ENCODE peak calls at places on chromosomes 3 and 15, in seven cellular contexts. E is IMR-90, P is fibroblast of the aortic adventitia, F is RWPE2, Y is Peyer's patch, X is fibroblast of lung, Q is HCT116. G is an unnamed sample.

GRCh38 chr3:36381311-36381956 is 1.1 kb downstream of the STAC start:
- DNase-seq in E (no peak), P (peak; percentile 28), F (no peak), Y (no peak), X (no peak), Q (no peak), G (no peak)

GRCh38 chr3:42507751-42508335 is 5.4 kb downstream of the VIPR1 start:
- DNase-seq in E (no peak), P (no peak), F (peak; percentile 28), Y (peak; percentile 56), X (no peak), Q (no peak), G (no peak)

GRCh38 chr3:58580826-58581327 is 3.7 kb upstream of the FAM107A start:
- DNase-seq in E (no peak), P (no peak), F (no peak), Y (no peak), X (no peak), Q (no peak), G (no peak)

GRCh38 chr15:66995257-66995656 is 70.1 kb upstream of the SMAD3 start:
- DNase-seq in E (peak; percentile 86), P (peak; percentile 45), F (no peak), Y (no peak), X (peak; percentile 53), Q (no peak), G (no peak)

GRCh38 chr3:99645277-99646106 is 7.1 kb downstream of the COL8A1 start:
- DNase-seq in E (peak; percentile 81), P (peak; percentile 86), F (no peak), Y (no peak), X (peak; percentile 85), Q (peak; percentile 18), G (no peak)

GRCh38 chr15:60026555-60026954 is 22.4 kb downstream of the FOXB1 start:
- DNase-seq in E (no peak), P (peak; percentile 21), F (no peak), Y (no peak), X (no peak), Q (no peak), G (no peak)

GRCh38 chr3:13296662-13297061 is 123.5 kb downstream of the NUP210 start:
- DNase-seq in E (no peak), P (no peak), F (no peak), Y (peak; percentile 13), X (no peak), Q (no peak), G (no peak)

GRCh38 chr15:81531971-81532370 is 158.0 kb upstream of the TMC3 start:
- DNase-seq in E (peak; percentile 8), P (peak; percentile 14), F (no peak), Y (no peak), X (no peak), Q (no peak), G (no peak)

GRCh38 chr3:172582712-172583111 is 59.5 kb upstream of the TNFSF10 start:
- DNase-seq in E (peak; percentile 83), P (peak; percentile 64), F (no peak), Y (no peak), X (peak; percentile 88), Q (no peak), G (no peak)

GRCh38 chr3:17836092-17836491 is 93.7 kb upstream of the TBC1D5 start:
- DNase-seq in E (no peak), P (no peak), F (no peak), Y (no peak), X (no peak), Q (no peak), G (no peak)

GRCh38 chr15:33636234-33636633 is 325.5 kb downstream of the RYR3 start:
- DNase-seq in E (no peak), P (no peak), F (no peak), Y (no peak), X (no peak), Q (no peak), G (no peak)

GRCh38 chr3:40827942-40828688 is 303.4 kb downstream of the ZNF621 start:
- DNase-seq in E (no peak), P (no peak), F (no peak), Y (no peak), X (no peak), Q (no peak), G (no peak)

GRCh38 chr3:122512284-122512683 is 2.5 kb downstream of the KPNA1 start:
- DNase-seq in E (no peak), P (no peak), F (no peak), Y (no peak), X (no peak), Q (no peak), G (no peak)

GRCh38 chr15:72155021-72155621 is 36.9 kb downstream of the SENP8 start:
- DNase-seq in E (peak; percentile 6), P (peak; percentile 23), F (peak; percentile 98), Y (peak; percentile 81), X (no peak), Q (no peak), G (no peak)

GRCh38 chr15:28017423-28017924 is 81.6 kb downstream of the OCA2 start:
- DNase-seq in E (no peak), P (no peak), F (peak; percentile 61), Y (no peak), X (no peak), Q (no peak), G (peak; percentile 89)

GRCh38 chr3:126112531-126113237 is 28.8 kb upstream of the SLC41A3 start:
- DNase-seq in E (no peak), P (no peak), F (no peak), Y (peak; percentile 43), X (no peak), Q (no peak), G (no peak)

GRCh38 chr3:49397470-49397869 is 14.3 kb downstream of the RHOA start:
- DNase-seq in E (no peak), P (peak; percentile 73), F (no peak), Y (no peak), X (peak; percentile 24), Q (no peak), G (no peak)

GRCh38 chr3:98812851-98813374 is 49.8 kb downstream of the ST3GAL6 start:
- DNase-seq in E (peak; percentile 50), P (peak; percentile 70), F (no peak), Y (no peak), X (peak; percentile 66), Q (no peak), G (no peak)

GRCh38 chr3:27880969-27881892 is 159.1 kb upstream of the EOMES start:
- DNase-seq in E (no peak), P (no peak), F (no peak), Y (no peak), X (no peak), Q (no peak), G (no peak)

GRCh38 chr3:71600646-71601288 is 17.2 kb upstream of the FOXP1 start:
- DNase-seq in E (no peak), P (peak; percentile 16), F (no peak), Y (no peak), X (no peak), Q (no peak), G (no peak)

GRCh38 chr15:77064118-77064517 is 6.8 kb downstream of the TSPAN3 start:
- DNase-seq in E (no peak), P (no peak), F (no peak), Y (no peak), X (no peak), Q (no peak), G (no peak)

GRCh38 chr15:34275721-34276120 is 50.9 kb downstream of the EMC4 start:
- DNase-seq in E (no peak), P (no peak), F (no peak), Y (no peak), X (no peak), Q (no peak), G (no peak)

GRCh38 chr3:50215529-50215928 is 10.5 kb downstream of the SLC38A3 start:
- DNase-seq in E (no peak), P (no peak), F (no peak), Y (no peak), X (no peak), Q (no peak), G (no peak)

GRCh38 chr15:89399070-89399389 is 64.4 kb upstream of the POLG start:
- DNase-seq in E (no peak), P (no peak), F (no peak), Y (no peak), X (no peak), Q (no peak), G (no peak)

GRCh38 chr15:89400997-89401590 is 66.5 kb upstream of the POLG start:
- DNase-seq in E (no peak), P (no peak), F (no peak), Y (no peak), X (no peak), Q (no peak), G (no peak)

GRCh38 chr15:89400121-89400996 is 65.7 kb upstream of the POLG start:
- DNase-seq in E (no peak), P (no peak), F (no peak), Y (no peak), X (no peak), Q (no peak), G (no peak)

GRCh38 chr15:89397653-89398023 is 63.0 kb upstream of the POLG start:
- DNase-seq in E (no peak), P (no peak), F (no peak), Y (no peak), X (no peak), Q (no peak), G (no peak)

GRCh38 chr15:89399390-89400120 is 64.9 kb upstream of the POLG start:
- DNase-seq in E (no peak), P (no peak), F (no peak), Y (no peak), X (no peak), Q (no peak), G (no peak)
- H3K4me3 ChIP-seq in E (no peak overlapping the region), P (peak overlapping the region; percentile 9), F (peak overlapping the region; percentile 16), Y (peak overlapping the region; percentile 67), X (peak overlapping the region; percentile 39), Q (no peak overlapping the region), G (peak overlapping the region; percentile 31)

GRCh38 chr3:196517142-196517808 is 2.1 kb upstream of the SMCO1 start:
- DNase-seq in E (no peak), P (no peak), F (no peak), Y (no peak), X (no peak), Q (no peak), G (no peak)
- H3K4me3 ChIP-seq in E (no peak overlapping the region), P (no peak overlapping the region), F (no peak overlapping the region), Y (no peak overlapping the region), X (no peak overlapping the region), Q (no peak overlapping the region), G (no peak overlapping the region)

DNA sequence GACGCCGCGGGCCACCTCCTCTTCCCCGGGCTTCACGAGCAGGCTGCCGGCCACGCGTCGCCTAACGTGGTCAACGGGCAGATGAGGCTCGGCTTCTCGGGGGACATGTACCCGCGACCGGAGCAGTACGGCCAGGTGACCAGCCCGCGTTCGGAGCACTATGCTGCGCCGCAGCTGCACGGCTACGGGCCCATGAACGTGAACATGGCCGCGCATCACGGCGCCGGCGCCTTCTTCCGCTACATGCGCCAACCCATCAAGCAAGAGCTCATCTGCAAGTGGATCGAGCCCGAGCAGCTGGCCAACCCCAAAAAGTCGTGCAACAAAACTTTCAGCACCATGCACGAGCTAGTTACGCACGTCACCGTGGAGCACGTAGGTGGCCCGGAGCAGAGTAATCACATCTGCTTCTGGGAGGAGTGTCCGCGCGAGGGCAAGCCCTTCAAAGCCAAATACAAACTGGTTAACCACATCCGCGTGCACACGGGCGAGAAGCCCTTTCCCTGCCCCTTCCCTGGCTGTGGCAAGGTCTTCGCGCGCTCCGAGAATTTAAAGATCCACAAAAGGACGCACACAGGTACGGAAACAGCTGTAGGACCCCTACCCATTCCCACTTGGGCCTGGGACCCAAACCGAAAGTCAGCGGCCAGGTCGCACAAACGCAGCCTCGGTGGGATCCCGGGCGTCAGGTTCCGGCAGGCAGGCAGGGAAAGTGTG is 1.5 kb downstream of the ZIC1 start:
- DNase-seq in E (peak; percentile 39), P (peak; percentile 41), F (no peak), Y (no peak), X (no peak), Q (no peak), G (no peak)
- H3K4me3 ChIP-seq in E (peak overlapping the region; percentile 17), P (peak overlapping the region; percentile 48), F (no peak overlapping the region), Y (peak overlapping the region; percentile 4), X (peak overlapping the region; percentile 35), Q (no peak overlapping the region), G (peak overlapping the region; percentile 23)

GRCh38 chr3:155110996-155111901 is 31.1 kb downstream of the MME start:
- DNase-seq in E (no peak), P (no peak), F (no peak), Y (no peak), X (no peak), Q (peak; percentile 2), G (no peak)
- H3K4me3 ChIP-seq in E (no peak overlapping the region), P (no peak overlapping the region), F (no peak overlapping the region), Y (no peak overlapping the region), X (no peak overlapping the region), Q (no peak overlapping the region), G (no peak overlapping the region)